ENCODE peak calls at places on chromosomes 5 and 9, in four cellular contexts. I is neural progenitor cell, V is suprapubic skin, A is kidney. H is an unnamed sample.

GRCh38 chr9:34555002-34555348 is 32.2 kb upstream of the ENHO start:
- DNase-seq in V (peak; percentile 53), A (peak; percentile 72), I (peak; percentile 44), H (no peak)

GRCh38 chr5:54463696-54464095 is 8.2 kb downstream of the HSPB3 start:
- DNase-seq in I (no peak), A (no peak), V (no peak), H (no peak)

GRCh38 chr5:33237471-33237870 is 203.3 kb upstream of the TARS1 start:
- DNase-seq in V (no peak), I (no peak), A (no peak), H (no peak)

GRCh38 chr9:93893899-93894690 is 61.1 kb downstream of the BARX1 start:
- DNase-seq in V (peak; percentile 45), I (no peak), A (no peak), H (no peak)

GRCh38 chr9:101477214-101477613 is 41.6 kb upstream of the ALDOB start:
- DNase-seq in I (no peak), A (no peak), V (no peak), H (no peak)

GRCh38 chr9:12980482-12980881 is 205.7 kb downstream of the LURAP1L start:
- DNase-seq in I (no peak), V (no peak), A (no peak), H (no peak)

GRCh38 chr5:157484768-157485167 is 24.8 kb downstream of the NIPAL4 start:
- DNase-seq in I (no peak), A (no peak), V (peak; percentile 87), H (no peak)

GRCh38 chr9:113620377-113621161 is 157.0 kb downstream of the RGS3 start:
- DNase-seq in V (peak; percentile 89), A (peak; percentile 91), I (peak; percentile 48), H (peak; percentile 91)

GRCh38 chr9:91489391-91489899 is 65.8 kb upstream of the NFIL3 start:
- DNase-seq in V (no peak), A (no peak), I (no peak), H (no peak)

GRCh38 chr9:93713716-93714115 is 137.3 kb downstream of the PHF2 start:
- DNase-seq in I (no peak), A (no peak), V (no peak), H (no peak)

GRCh38 chr9:135010921-135011320 is 76.5 kb upstream of the OLFM1 start:
- DNase-seq in V (no peak), I (no peak), A (peak; percentile 50), H (no peak)

GRCh38 chr9:22124263-22125011 is 115.3 kb upstream of the CDKN2B start:
- DNase-seq in V (no peak), A (no peak), I (no peak), H (no peak)

GRCh38 chr9:94717656-94718225 is 8.8 kb upstream of the AOPEP start:
- DNase-seq in V (no peak), I (no peak), A (no peak), H (no peak)

GRCh38 chr5:59040804-59041201 is 457.9 kb downstream of the RAB3C start:
- DNase-seq in V (no peak), A (no peak), I (no peak), H (no peak)

GRCh38 chr9:127805620-127806019 is 2.9 kb downstream of the FPGS start:
- DNase-seq in V (no peak), I (peak; percentile 82), A (no peak), H (peak; percentile 40)

GRCh38 chr9:127809562-127810377 is 7.1 kb downstream of the FPGS start:
- DNase-seq in V (no peak), I (peak; percentile 87), A (no peak), H (no peak)

GRCh38 chr9:127808347-127809001 is 5.8 kb downstream of the FPGS start:
- DNase-seq in I (no peak), A (no peak), V (peak; percentile 62), H (no peak)

GRCh38 chr9:127809002-127809561 is 6.4 kb downstream of the FPGS start:
- DNase-seq in I (no peak), V (no peak), A (no peak), H (no peak)

DNA sequence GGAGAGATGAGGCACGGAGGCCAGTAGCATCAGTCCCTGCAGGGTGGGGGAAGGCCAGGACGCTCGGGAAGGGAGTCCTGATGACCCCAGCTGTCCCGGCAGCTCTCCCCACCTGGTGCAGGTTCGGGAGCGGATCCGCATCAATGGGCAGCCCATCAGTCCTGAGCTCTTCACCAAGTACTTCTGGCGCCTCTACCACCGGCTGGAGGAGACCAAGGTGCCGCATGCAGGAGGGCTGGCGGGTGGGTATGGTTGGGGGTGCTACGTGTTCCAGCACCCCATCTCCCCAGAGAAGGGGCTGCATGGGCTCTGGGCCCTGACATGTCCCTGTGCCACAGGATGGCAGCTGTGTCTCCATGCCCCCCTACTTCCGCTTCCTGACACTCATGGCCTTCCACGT is 4.2 kb downstream of the FPGS start:
- DNase-seq in A (no peak), I (no peak), V (no peak), H (no peak)
- H3K27ac ChIP-seq in A (no peak overlapping the region), I (no peak overlapping the region), V (no peak overlapping the region), H (no peak overlapping the region)

DNA sequence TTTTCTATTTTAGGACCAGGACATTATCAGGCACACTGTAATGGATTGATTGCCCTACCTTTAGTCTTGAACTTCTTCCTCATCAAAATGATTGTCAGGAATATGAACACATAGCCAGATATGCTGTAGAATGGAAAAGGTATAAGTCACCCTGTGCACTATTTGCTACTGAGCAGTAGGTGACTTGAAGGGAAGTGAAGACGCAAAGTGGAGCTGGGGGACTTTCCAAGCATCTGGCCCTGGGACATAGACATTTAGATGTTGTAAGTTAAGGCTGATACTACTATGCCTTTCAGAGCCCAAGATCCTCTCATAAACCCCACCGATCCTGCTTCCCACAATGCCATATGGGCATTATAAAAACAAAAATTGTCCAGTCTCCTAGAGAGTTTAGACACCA is 174.5 kb downstream of the DOCK8 start:
- DNase-seq in V (no peak), I (no peak), A (no peak), H (no peak)
- H3K27ac ChIP-seq in V (no peak overlapping the region), I (no peak overlapping the region), A (no peak overlapping the region), H (no peak overlapping the region)

DNA sequence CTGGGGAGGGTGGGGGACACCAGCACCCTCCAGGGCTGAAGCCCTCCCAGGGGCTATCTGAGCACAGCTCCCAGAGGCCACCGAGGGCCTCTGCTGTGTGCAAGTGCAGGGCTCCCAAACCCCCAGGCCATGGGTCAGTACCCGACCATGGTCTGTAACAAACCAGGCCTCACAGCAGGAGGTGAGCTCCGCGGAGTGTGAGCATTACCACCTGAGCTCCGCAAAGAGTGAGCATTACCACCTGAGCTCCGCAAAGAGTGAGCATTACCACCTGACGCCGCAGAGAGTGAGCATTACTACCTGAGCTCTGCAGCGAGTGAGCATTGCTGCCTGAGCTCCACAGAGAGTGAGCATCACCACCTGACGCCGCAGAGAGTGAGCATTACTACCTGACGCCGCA is 152.9 kb upstream of the IRX2 start:
- DNase-seq in I (no peak), A (no peak), V (no peak), H (no peak)
- H3K27ac ChIP-seq in I (no peak overlapping the region), A (no peak overlapping the region), V (no peak overlapping the region), H (no peak overlapping the region)

GRCh38 chr5:124675921-124676846 is 70.3 kb downstream of the ZNF608 start:
- DNase-seq in A (no peak), V (no peak), I (no peak), H (no peak)
- H3K27ac ChIP-seq in A (no peak overlapping the region), V (no peak overlapping the region), I (no peak overlapping the region), H (no peak overlapping the region)

GRCh38 chr5:1436681-1437080 is 8.6 kb downstream of the SLC6A3 start:
- DNase-seq in I (no peak), A (no peak), V (no peak), H (no peak)

GRCh38 chr5:1437452-1437851 is 7.8 kb downstream of the SLC6A3 start:
- DNase-seq in V (no peak), A (no peak), I (no peak), H (no peak)

GRCh38 chr5:1436036-1436435 is 9.2 kb downstream of the SLC6A3 start:
- DNase-seq in A (no peak), I (no peak), V (no peak), H (no peak)

GRCh38 chr5:1437876-1438559 is 7.2 kb downstream of the SLC6A3 start:
- DNase-seq in I (no peak), V (no peak), A (no peak), H (no peak)

DNA sequence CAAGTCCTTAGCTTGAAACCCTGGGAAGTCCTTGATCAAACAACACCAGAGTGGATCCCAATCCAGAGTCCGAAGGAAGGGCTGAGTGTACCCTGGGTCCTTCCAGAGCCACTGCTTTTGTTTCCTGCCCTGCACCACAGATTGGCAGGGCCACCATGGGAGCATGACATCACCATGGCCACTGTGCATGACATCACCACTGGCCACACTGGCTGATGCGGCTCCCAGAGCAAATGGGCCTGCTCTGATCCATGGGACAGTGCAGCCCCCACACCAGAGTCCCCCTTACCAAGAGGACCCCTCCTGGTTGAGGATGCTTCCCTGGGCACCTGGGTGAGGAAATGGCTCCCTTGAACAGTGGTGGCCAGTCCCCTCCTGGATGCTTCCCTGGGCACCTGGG is 9.9 kb downstream of the SLC6A3 start:
- DNase-seq in V (no peak), A (no peak), I (no peak), H (no peak)
- H3K27ac ChIP-seq in V (no peak overlapping the region), A (no peak overlapping the region), I (no peak overlapping the region), H (no peak overlapping the region)

DNA sequence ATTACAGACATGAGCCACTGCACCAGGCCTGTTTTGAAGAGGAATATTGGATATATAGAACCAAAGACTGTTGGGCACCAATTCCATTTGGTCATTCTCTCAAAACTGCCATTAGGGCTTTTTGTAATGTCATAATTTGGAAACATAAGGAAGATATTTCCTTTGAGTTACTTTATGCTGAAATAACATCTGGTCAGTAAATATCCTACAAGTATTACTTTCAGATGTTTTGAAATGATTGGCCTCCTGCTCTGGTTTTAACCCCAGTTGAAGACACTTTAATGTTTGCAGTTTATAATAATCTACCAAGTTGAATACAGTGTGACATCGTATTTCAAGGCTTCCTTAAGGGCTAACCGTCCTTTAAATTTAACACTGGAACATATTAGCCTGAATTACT is 33.6 kb downstream of the LRRTM2 start:
- DNase-seq in A (no peak), I (no peak), V (no peak), H (no peak)
- H3K27ac ChIP-seq in A (no peak overlapping the region), I (no peak overlapping the region), V (no peak overlapping the region), H (no peak overlapping the region)